ENCODE peak calls at places on chromosomes 4 and X, in nine cellular contexts. O, F, J, C, M, W, Y, K and I are unnamed samples.

GRCh38 chrX:149950681-149951080 is 12.4 kb upstream of the EOLA2 start:
- DNase-seq in O (no peak), F (no peak), J (no peak), C (peak; percentile 20), M (no peak), W (no peak), Y (no peak), K (no peak), I (peak; percentile 31)

GRCh38 chr4:127782025-127782274 is 172 bp upstream of the HSPA4L start:
- DNase-seq in O (peak; percentile 65), F (peak; percentile 8), J (peak; percentile 6), C (peak; percentile 91), M (peak; percentile 83), W (peak; percentile 90), Y (no peak), K (peak; percentile 84), I (peak; percentile 91)

GRCh38 chr4:80156410-80156809 is 40.9 kb upstream of the PRDM8 start:
- DNase-seq in O (no peak), F (no peak), J (no peak), C (no peak), M (no peak), W (no peak), Y (no peak), K (no peak), I (no peak)

GRCh38 chr4:128256539-128256938 is 31.1 kb downstream of the PGRMC2 start:
- DNase-seq in O (no peak), F (no peak), J (no peak), C (no peak), M (no peak), W (no peak), Y (no peak), K (no peak), I (no peak)

GRCh38 chr4:24557036-24558022 is 27.0 kb downstream of the DHX15 start:
- DNase-seq in O (no peak), F (no peak), J (no peak), C (no peak), M (no peak), W (no peak), Y (no peak), K (no peak), I (no peak)

GRCh38 chr4:153228512-153229145 is 24.4 kb downstream of the TRIM2 start:
- DNase-seq in O (no peak), F (no peak), J (no peak), C (no peak), M (no peak), W (no peak), Y (peak; percentile 27), K (no peak), I (no peak)

GRCh38 chrX:140836874-140837273 is 127.3 kb downstream of the LINC00632 start:
- DNase-seq in O (no peak), F (no peak), J (no peak), C (no peak), M (no peak), W (no peak), Y (no peak), K (no peak), I (no peak)

GRCh38 chr4:26570596-26570995 is 13.3 kb upstream of the TBC1D19 start:
- DNase-seq in O (no peak), F (no peak), J (no peak), C (no peak), M (no peak), W (no peak), Y (no peak), K (no peak), I (no peak)

GRCh38 chr4:146292508-146292907 is 78.2 kb downstream of the REELD1 start:
- DNase-seq in O (no peak), F (no peak), J (no peak), C (no peak), M (no peak), W (no peak), Y (no peak), K (no peak), I (no peak)

GRCh38 chr4:137032242-137032641 is 500.1 kb downstream of the PCDH18 start:
- DNase-seq in O (no peak), F (peak; percentile 55), J (no peak), C (no peak), M (no peak), W (no peak), Y (no peak), K (no peak), I (no peak)

GRCh38 chr4:39697740-39698423 is at the start of gene UBE2K:
- DNase-seq in O (peak; percentile 87), F (peak; percentile 57), J (peak; percentile 70), C (peak; percentile 84), M (peak; percentile 80), W (peak; percentile 91), Y (peak; percentile 82), K (peak; percentile 86), I (peak; percentile 87)

GRCh38 chrX:15336023-15336413 is 695 bp upstream of the PIGA start:
- DNase-seq in O (peak; percentile 45), F (no peak), J (no peak), C (peak; percentile 57), M (no peak), W (no peak), Y (no peak), K (no peak), I (no peak)

GRCh38 chr4:89752932-89753598 is 83.9 kb downstream of the SNCA start:
- DNase-seq in O (no peak), F (no peak), J (no peak), C (no peak), M (no peak), W (no peak), Y (no peak), K (no peak), I (no peak)

GRCh38 chr4:55770662-55771061 is 48.9 kb upstream of the EXOC1L start:
- DNase-seq in O (no peak), F (no peak), J (no peak), C (no peak), M (no peak), W (no peak), Y (no peak), K (no peak), I (no peak)

GRCh38 chr4:138841341-138841740 is 174.2 kb upstream of the NOCT start:
- DNase-seq in O (no peak), F (no peak), J (no peak), C (no peak), M (no peak), W (no peak), Y (no peak), K (no peak), I (no peak)

GRCh38 chrX:40318796-40319195 is 221.0 kb upstream of the BCOR start:
- DNase-seq in O (no peak), F (no peak), J (no peak), C (no peak), M (no peak), W (no peak), Y (no peak), K (no peak), I (no peak)

GRCh38 chrX:9510366-9510765 is 45.5 kb downstream of the TBL1X start:
- DNase-seq in O (no peak), F (no peak), J (no peak), C (no peak), M (no peak), W (no peak), Y (no peak), K (no peak), I (no peak)

GRCh38 chr4:125140966-125141495 is 173.7 kb upstream of the FAT4 start:
- DNase-seq in O (no peak), F (no peak), J (no peak), C (no peak), M (no peak), W (no peak), Y (no peak), K (no peak), I (no peak)

GRCh38 chr4:157045507-157046127 is 30.3 kb upstream of the GLRB start:
- DNase-seq in O (no peak), F (no peak), J (no peak), C (peak; percentile 72), M (peak; percentile 25), W (no peak), Y (peak; percentile 11), K (peak; percentile 47), I (no peak)

GRCh38 chr4:125322363-125322730 is 7.6 kb downstream of the FAT4 start:
- DNase-seq in O (no peak), F (no peak), J (no peak), C (no peak), M (no peak), W (no peak), Y (no peak), K (no peak), I (no peak)

GRCh38 chr4:139655116-139655515 is 10.5 kb upstream of the MGST2 start:
- DNase-seq in O (peak; percentile 8), F (no peak), J (no peak), C (no peak), M (no peak), W (no peak), Y (no peak), K (no peak), I (no peak)

GRCh38 chr4:111773858-111774257 is 371.4 kb upstream of the FAM241A start:
- DNase-seq in O (no peak), F (no peak), J (no peak), C (no peak), M (no peak), W (no peak), Y (no peak), K (no peak), I (no peak)

GRCh38 chrX:133813991-133814390 is 171.4 kb downstream of the GPC3 start:
- DNase-seq in O (no peak), F (no peak), J (no peak), C (no peak), M (no peak), W (no peak), Y (no peak), K (no peak), I (no peak)

GRCh38 chr4:23680616-23681518 is 209.0 kb downstream of the PPARGC1A start:
- DNase-seq in O (no peak), F (no peak), J (no peak), C (no peak), M (no peak), W (no peak), Y (no peak), K (no peak), I (no peak)

GRCh38 chrX:101656817-101657216 is 2.8 kb downstream of the ARMCX2 start:
- DNase-seq in O (no peak), F (no peak), J (no peak), C (no peak), M (no peak), W (no peak), Y (no peak), K (no peak), I (no peak)

GRCh38 chrX:28586291-28586690 is 955 bp upstream of the IL1RAPL1 start:
- DNase-seq in O (no peak), F (no peak), J (no peak), C (peak; percentile 40), M (peak; percentile 45), W (no peak), Y (peak; percentile 5), K (no peak), I (peak; percentile 24)

GRCh38 chr4:16026155-16026761 is 57.6 kb downstream of the PROM1 start:
- DNase-seq in O (no peak), F (no peak), J (no peak), C (peak; percentile 86), M (no peak), W (no peak), Y (no peak), K (no peak), I (peak; percentile 50)

GRCh38 chr4:173434226-173434625 is 35.3 kb upstream of the SCRG1 start:
- DNase-seq in O (no peak), F (no peak), J (no peak), C (no peak), M (no peak), W (no peak), Y (no peak), K (no peak), I (no peak)

GRCh38 chr4:99076292-99076976 is 12.2 kb downstream of the ADH5 start:
- DNase-seq in O (no peak), F (no peak), J (no peak), C (no peak), M (no peak), W (no peak), Y (no peak), K (no peak), I (no peak)

GRCh38 chrX:47587906-47588735 is 5.9 kb downstream of the TIMP1 start:
- DNase-seq in O (no peak), F (no peak), J (no peak), C (no peak), M (no peak), W (no peak), Y (no peak), K (no peak), I (no peak)